ENCODE peak calls at places on chromosomes 12 and 14, in ten cellular contexts. L is IMR-90; G is breast epithelium; J is astrocyte of the cerebellum; U is epithelial cell of esophagus; W is tibial artery; O is AG09319; R is heart right ventricle; D is choroid plexus epithelial cell; H is CD8-positive, alpha-beta T cell. S is an unnamed sample.

GRCh38 chr14:103629503-103630121 is 601 bp downstream of the KLC1 start:
- DNase-seq in L (no peak), G (peak), J (no peak), U (peak), W (peak), O (no peak), R (peak), D (no peak), H (peak), S (no peak)

GRCh38 chr14:92677087-92677668 is 71.2 kb downstream of the LGMN start:
- DNase-seq in L (no peak), G (no peak), J (no peak), U (no peak), W (no peak), O (no peak), R (no peak), D (no peak), H (peak), S (no peak)

GRCh38 chr14:24240110-24240918 is 2.1 kb downstream of the TINF2 start:
- DNase-seq in L (no peak), G (no peak), J (no peak), U (no peak), W (no peak), O (no peak), R (no peak), D (no peak), H (no peak), S (no peak)

GRCh38 chr12:27969901-27970390 is 2.6 kb downstream of the PTHLH start:
- DNase-seq in L (peak), G (peak), J (no peak), U (peak), W (peak), O (no peak), R (peak), D (peak), H (no peak), S (no peak)

GRCh38 chr12:62744551-62744950 is 190.4 kb downstream of the PPM1H start:
- DNase-seq in L (peak), G (no peak), J (no peak), U (no peak), W (no peak), O (no peak), R (no peak), D (no peak), H (no peak), S (no peak)

GRCh38 chr12:98725481-98726247 is 80.6 kb downstream of the APAF1 start:
- DNase-seq in L (peak), G (no peak), J (peak), U (peak), W (no peak), O (no peak), R (no peak), D (peak), H (no peak), S (peak)

GRCh38 chr12:99618657-99619056 is 28.9 kb upstream of the GARIN6 start:
- DNase-seq in L (no peak), G (no peak), J (no peak), U (no peak), W (no peak), O (no peak), R (no peak), D (no peak), H (no peak), S (no peak)

GRCh38 chr12:77569876-77570275 is 260.8 kb upstream of the NAV3 start:
- DNase-seq in L (no peak), G (no peak), J (no peak), U (no peak), W (no peak), O (no peak), R (no peak), D (no peak), H (no peak), S (no peak)

GRCh38 chr12:130163461-130164215 is 1.4 kb downstream of the FZD10 start:
- DNase-seq in L (no peak), G (no peak), J (no peak), U (no peak), W (no peak), O (no peak), R (no peak), D (no peak), H (no peak), S (no peak)

GRCh38 chr14:53954551-53955233 is 1.9 kb downstream of the BMP4 start:
- DNase-seq in L (peak), G (no peak), J (no peak), U (peak), W (peak), O (no peak), R (peak), D (peak), H (no peak), S (no peak)

GRCh38 chr12:56521590-56522371 is at the start of gene RBMS2:
- DNase-seq in L (peak), G (peak), J (peak), U (peak), W (peak), O (peak), R (peak), D (peak), H (peak), S (peak)

GRCh38 chr12:108666326-108666995 is 32.8 kb upstream of the SELPLG start:
- DNase-seq in L (peak), G (no peak), J (no peak), U (no peak), W (peak), O (no peak), R (peak), D (peak), H (no peak), S (no peak)

GRCh38 chr12:5269846-5270245 is 162.1 kb upstream of the NTF3 start:
- DNase-seq in L (no peak), G (no peak), J (no peak), U (no peak), W (no peak), O (no peak), R (no peak), D (no peak), H (no peak), S (no peak)

GRCh38 chr14:100267990-100268389 is 29.0 kb downstream of the YY1 start:
- DNase-seq in L (no peak), G (no peak), J (no peak), U (no peak), W (no peak), O (no peak), R (no peak), D (no peak), H (no peak), S (no peak)

GRCh38 chr12:88753074-88753473 is 172.8 kb upstream of the KITLG start:
- DNase-seq in L (peak), G (no peak), J (no peak), U (peak), W (no peak), O (no peak), R (no peak), D (peak), H (no peak), S (peak)

GRCh38 chr14:73802431-73803188 is 49.0 kb upstream of the PTGR2 start:
- DNase-seq in L (no peak), G (peak), J (no peak), U (peak), W (no peak), O (no peak), R (no peak), D (no peak), H (no peak), S (no peak)

GRCh38 chr12:45561488-45561887 is 168.0 kb upstream of the ARID2 start:
- DNase-seq in L (no peak), G (no peak), J (no peak), U (no peak), W (no peak), O (no peak), R (no peak), D (no peak), H (no peak), S (no peak)

GRCh38 chr14:99261916-99262787 is 9.8 kb downstream of the BCL11B start:
- DNase-seq in L (no peak), G (no peak), J (no peak), U (peak), W (no peak), O (no peak), R (no peak), D (no peak), H (peak), S (no peak)

GRCh38 chr12:6821674-6822433 is at the start of gene GPR162:
- DNase-seq in L (peak), G (no peak), J (no peak), U (peak), W (no peak), O (no peak), R (peak), D (peak), H (no peak), S (no peak)

GRCh38 chr12:45337835-45338234 is 121.9 kb downstream of the ANO6 start:
- DNase-seq in L (no peak), G (no peak), J (no peak), U (no peak), W (no peak), O (no peak), R (no peak), D (no peak), H (no peak), S (no peak)

GRCh38 chr12:49974231-49974675 is 1.5 kb downstream of the AQP6 start:
- DNase-seq in L (peak), G (no peak), J (peak), U (peak), W (peak), O (peak), R (peak), D (peak), H (no peak), S (no peak)

GRCh38 chr14:90555126-90556049 is 158.6 kb downstream of the CALM1 start:
- DNase-seq in L (no peak), G (no peak), J (no peak), U (no peak), W (no peak), O (no peak), R (no peak), D (no peak), H (no peak), S (no peak)

GRCh38 chr12:111937429-111937828 is 75.5 kb downstream of the TMEM116 start:
- DNase-seq in L (peak), G (no peak), J (no peak), U (no peak), W (no peak), O (no peak), R (no peak), D (peak), H (no peak), S (no peak)

GRCh38 chr12:98559666-98560065 is 33.8 kb upstream of the SLC25A3 start:
- DNase-seq in L (no peak), G (no peak), J (no peak), U (no peak), W (no peak), O (no peak), R (no peak), D (no peak), H (no peak), S (no peak)

GRCh38 chr12:7868391-7868790 is 4.3 kb downstream of the SLC2A14 start:
- DNase-seq in L (peak), G (no peak), J (no peak), U (no peak), W (no peak), O (no peak), R (no peak), D (no peak), H (no peak), S (no peak)

GRCh38 chr14:99689266-99690236 is 5.5 kb downstream of the CYP46A1 start:
- DNase-seq in L (no peak), G (peak), J (no peak), U (no peak), W (no peak), O (no peak), R (no peak), D (no peak), H (no peak), S (no peak)

GRCh38 chr14:90697577-90698206 is 118.5 kb downstream of the TTC7B start:
- DNase-seq in L (peak), G (peak), J (peak), U (peak), W (peak), O (peak), R (peak), D (peak), H (peak), S (no peak)

GRCh38 chr14:85010186-85010585 is 519.8 kb upstream of the FLRT2 start:
- DNase-seq in L (no peak), G (no peak), J (no peak), U (peak), W (no peak), O (no peak), R (no peak), D (no peak), H (no peak), S (no peak)

GRCh38 chr14:27123162-27123561 is 525.3 kb upstream of the NOVA1 start:
- DNase-seq in L (no peak), G (no peak), J (no peak), U (no peak), W (no peak), O (no peak), R (no peak), D (no peak), H (no peak), S (no peak)

GRCh38 chr12:114888458-114888857 is 204.5 kb upstream of the TBX3 start:
- DNase-seq in L (peak), G (no peak), J (no peak), U (peak), W (no peak), O (no peak), R (no peak), D (peak), H (no peak), S (no peak)

GRCh38 chr12:15987696-15988095 is 76.6 kb downstream of the DERA start:
- DNase-seq in L (no peak), G (no peak), J (no peak), U (no peak), W (no peak), O (no peak), R (peak), D (no peak), H (no peak), S (no peak)

GRCh38 chr12:127178463-127178862 is 1088.5 kb upstream of the TMEM132C start:
- DNase-seq in L (no peak), G (no peak), J (no peak), U (no peak), W (no peak), O (no peak), R (no peak), D (no peak), H (no peak), S (no peak)

GRCh38 chr12:9319842-9320173 is 111.6 kb upstream of the PZP start:
- DNase-seq in L (no peak), G (no peak), J (no peak), U (peak), W (no peak), O (no peak), R (no peak), D (no peak), H (no peak), S (peak)

GRCh38 chr14:73476451-73476905 is 14.3 kb upstream of the RIOX1 start:
- DNase-seq in L (no peak), G (no peak), J (no peak), U (peak), W (no peak), O (no peak), R (no peak), D (peak), H (no peak), S (no peak)

GRCh38 chr12:131910302-131911110 is 16.1 kb downstream of the ULK1 start:
- DNase-seq in L (no peak), G (no peak), J (no peak), U (no peak), W (no peak), O (no peak), R (no peak), D (no peak), H (no peak), S (no peak)

GRCh38 chr12:50615534-50616296 is 110.9 kb downstream of the DIP2B start:
- DNase-seq in L (peak), G (peak), J (no peak), U (peak), W (no peak), O (no peak), R (no peak), D (peak), H (no peak), S (no peak)

GRCh38 chr14:93100570-93100969 is 15.2 kb downstream of the ITPK1 start:
- DNase-seq in L (no peak), G (no peak), J (no peak), U (no peak), W (no peak), O (no peak), R (no peak), D (no peak), H (no peak), S (no peak)

GRCh38 chr12:96219700-96220206 is 25.6 kb downstream of the ELK3 start:
- DNase-seq in L (peak), G (peak), J (peak), U (peak), W (no peak), O (peak), R (no peak), D (peak), H (no peak), S (peak)

GRCh38 chr12:26268841-26269553 is 73.6 kb downstream of the SSPN start:
- DNase-seq in L (peak), G (no peak), J (no peak), U (no peak), W (no peak), O (no peak), R (no peak), D (no peak), H (no peak), S (no peak)
- TF ChIP-seq CTCF in L (no peak), G (no peak), J (no peak), U (no peak), W (no peak), O (no peak), R (no peak), D (no peak), H (no peak), S (no peak)

DNA sequence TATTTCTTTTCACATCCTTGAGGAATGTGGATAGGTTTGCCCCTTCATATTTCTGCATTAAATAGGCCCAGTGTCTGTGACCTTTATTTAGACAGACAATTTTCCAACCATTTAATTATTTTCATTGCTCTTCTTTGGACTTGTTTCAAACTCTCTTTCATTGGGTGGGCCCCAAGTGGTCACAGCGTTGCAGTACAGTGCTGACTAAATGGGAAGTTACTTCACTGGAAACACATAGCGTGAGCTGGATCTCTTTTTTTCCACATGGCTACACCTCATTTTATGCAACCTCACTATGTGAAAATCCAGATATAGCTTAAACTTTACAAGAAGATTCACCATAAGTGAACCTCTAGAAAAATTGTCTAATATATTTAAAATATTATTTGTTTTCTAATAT is 438.9 kb downstream of the ADAMTS20 start:
- DNase-seq in L (no peak), G (no peak), J (no peak), U (no peak), W (no peak), O (peak), R (no peak), D (peak), H (no peak), S (peak)
- TF ChIP-seq CTCF in L (no peak), G (no peak), J (peak), U (no peak), W (no peak), O (peak), R (no peak), D (peak), H (no peak), S (peak)

GRCh38 chr14:80202888-80203562 is 8.3 kb downstream of the DIO2 start:
- DNase-seq in L (no peak), G (no peak), J (no peak), U (peak), W (no peak), O (no peak), R (no peak), D (no peak), H (no peak), S (no peak)
- TF ChIP-seq CTCF in L (peak), G (no peak), J (peak), U (peak), W (no peak), O (peak), R (no peak), D (peak), H (no peak), S (peak)

GRCh38 chr14:105376521-105377440 is 21.6 kb upstream of the TEX22 start:
- DNase-seq in L (no peak), G (no peak), J (no peak), U (no peak), W (no peak), O (no peak), R (no peak), D (no peak), H (no peak), S (no peak)
- TF ChIP-seq CTCF in L (no peak), G (no peak), J (no peak), U (no peak), W (no peak), O (no peak), R (no peak), D (no peak), H (no peak), S (no peak)

GRCh38 chr14:57533214-57533613 is 39.6 kb upstream of the CCDC198 start:
- DNase-seq in L (no peak), G (no peak), J (peak), U (peak), W (no peak), O (no peak), R (no peak), D (peak), H (no peak), S (no peak)
- TF ChIP-seq CTCF in L (peak), G (no peak), J (peak), U (peak), W (peak), O (peak), R (no peak), D (peak), H (no peak), S (peak)

GRCh38 chr14:69896080-69896479 is 16.9 kb downstream of the SMOC1 start:
- DNase-seq in L (no peak), G (no peak), J (no peak), U (no peak), W (no peak), O (no peak), R (no peak), D (no peak), H (no peak), S (no peak)
- TF ChIP-seq CTCF in L (no peak), G (no peak), J (no peak), U (no peak), W (no peak), O (no peak), R (no peak), D (no peak), H (no peak), S (no peak)

GRCh38 chr14:46582826-46583225 is 68.8 kb downstream of the RPL10L start:
- DNase-seq in L (no peak), G (no peak), J (no peak), U (no peak), W (no peak), O (no peak), R (no peak), D (no peak), H (no peak), S (no peak)

GRCh38 chr14:46580941-46581671 is 70.5 kb downstream of the RPL10L start:
- DNase-seq in L (no peak), G (no peak), J (peak), U (peak), W (no peak), O (no peak), R (no peak), D (peak), H (no peak), S (peak)
- TF ChIP-seq CTCF in L (no peak), G (no peak), J (peak), U (peak), W (no peak), O (no peak), R (no peak), D (peak), H (no peak), S (peak)

S was measured in epithelial cell of proximal tubule.